ENCODE peak calls at places on chromosomes 13 and 19, in four cellular contexts. B is aorta, C is stomach, Y is lower lobe of right lung. S is an unnamed sample.

GRCh38 chr19:43316591-43317319 is 36.7 kb upstream of the CD177 start:
- DNase-seq in C (peak; percentile 60), Y (no peak), B (no peak), S (no peak)

GRCh38 chr19:48997972-48998371 is 4.3 kb downstream of the RUVBL2 start:
- DNase-seq in B (no peak), C (peak; percentile 56), Y (peak; percentile 57), S (no peak)

GRCh38 chr19:45752639-45753038 is 16.4 kb downstream of the SIX5 start:
- DNase-seq in B (no peak), Y (no peak), C (no peak), S (no peak)

GRCh38 chr13:68369739-68370138 is 1139.6 kb upstream of the PCDH9 start:
- DNase-seq in C (no peak), B (no peak), Y (no peak), S (no peak)

GRCh38 chr19:58261600-58261967 is 17.2 kb upstream of the ZNF8 start:
- DNase-seq in Y (no peak), B (no peak), C (no peak), S (no peak)

GRCh38 chr19:10206226-10206873 is 11.6 kb upstream of the DNMT1 start:
- DNase-seq in B (no peak), C (no peak), Y (peak; percentile 72), S (peak; percentile 80)

GRCh38 chr13:79581870-79582315 is 100.9 kb downstream of the NDFIP2 start:
- DNase-seq in C (no peak), Y (no peak), B (no peak), S (peak; percentile 43)

GRCh38 chr19:47111081-47111589 is 2.4 kb downstream of the ZC3H4 start:
- DNase-seq in Y (peak; percentile 59), B (no peak), C (peak; percentile 34), S (peak; percentile 44)

GRCh38 chr13:79966502-79966901 is 374.4 kb downstream of the SPRY2 start:
- DNase-seq in B (no peak), Y (no peak), C (no peak), S (no peak)

GRCh38 chr13:31242935-31243334 is 43.2 kb downstream of the B3GLCT start:
- DNase-seq in B (no peak), Y (no peak), C (no peak), S (no peak)

GRCh38 chr19:35115538-35115951 is at the start of gene FXYD3:
- DNase-seq in B (no peak), Y (no peak), C (peak; percentile 57), S (no peak)

GRCh38 chr19:21838646-21839045 is 2.7 kb upstream of the ZNF43 start:
- DNase-seq in B (no peak), C (no peak), Y (no peak), S (no peak)

GRCh38 chr19:1690570-1691307 is 38.3 kb upstream of the TCF3 start:
- DNase-seq in Y (peak; percentile 71), C (peak; percentile 59), B (peak; percentile 82), S (no peak)
- H3K4me3 ChIP-seq in Y (no peak overlapping the region), C (no peak overlapping the region), B (no peak overlapping the region), S (no peak overlapping the region)

GRCh38 chr19:50264483-50265186 is 61.2 kb downstream of the MYH14 start:
- DNase-seq in C (no peak), Y (no peak), B (no peak), S (no peak)

GRCh38 chr19:50266896-50267295 is 62.3 kb downstream of the KCNC3 start:
- DNase-seq in B (no peak), Y (no peak), C (peak; percentile 30), S (no peak)

GRCh38 chr19:50268046-50268445 is 61.1 kb downstream of the KCNC3 start:
- DNase-seq in Y (no peak), C (no peak), B (no peak), S (no peak)

GRCh38 chr19:50268501-50268900 is 60.7 kb downstream of the KCNC3 start:
- DNase-seq in C (no peak), B (no peak), Y (no peak), S (no peak)

GRCh38 chr19:50266041-50266440 is 62.6 kb downstream of the MYH14 start:
- DNase-seq in C (no peak), Y (no peak), B (no peak), S (no peak)
- H3K27ac ChIP-seq in C (no peak overlapping the region), Y (no peak overlapping the region), B (no peak overlapping the region), S (no peak overlapping the region)

GRCh38 chr19:15284896-15285295 is 47.4 kb downstream of the BRD4 start:
- DNase-seq in C (no peak), B (no peak), Y (no peak), S (no peak)
- H3K4me1 ChIP-seq in C (peaks cover 97% of the 10 kb centered on the region), B (peaks cover 25% of the 10 kb centered on the region), Y (peaks cover 100% of the 10 kb centered on the region), S (peaks cover 83% of the 10 kb centered on the region)

GRCh38 chr13:43368003-43368402 is 344.6 kb downstream of the DNAJC15 start:
- DNase-seq in Y (no peak), C (no peak), B (no peak), S (no peak)
- H3K4me3 ChIP-seq in Y (peak overlapping the region; percentile 15), C (no peak overlapping the region), B (peak overlapping the region; percentile 22), S (no peak overlapping the region)

GRCh38 chr13:113592571-113592970 is 8.0 kb downstream of the TFDP1 start:
- DNase-seq in Y (no peak), B (no peak), C (peak; percentile 5), S (no peak)
- H3K27ac ChIP-seq in Y (no peak overlapping the region), B (no peak overlapping the region), C (no peak overlapping the region), S (no peak overlapping the region)

DNA sequence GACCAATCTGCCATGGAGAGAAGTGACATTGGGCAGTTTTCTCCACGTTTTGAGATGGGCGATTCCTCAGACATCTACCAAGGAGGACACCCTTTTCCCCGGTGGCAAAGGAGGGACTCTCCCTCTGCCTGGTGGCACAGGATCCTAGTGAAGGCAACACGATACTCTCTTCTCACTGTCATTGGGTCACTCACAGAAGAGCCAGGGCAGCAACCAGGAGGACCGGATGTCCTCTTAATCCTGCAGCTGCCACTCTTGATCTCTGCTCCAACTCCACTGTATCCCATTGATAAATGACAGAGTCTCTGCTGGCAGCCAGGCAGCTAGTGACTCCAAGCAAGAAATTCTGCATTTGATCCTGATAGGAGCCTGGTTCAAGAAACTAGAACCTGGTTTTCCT is 42.2 kb downstream of the COL4A2 start:
- DNase-seq in B (no peak), Y (no peak), C (no peak), S (no peak)
- H3K4me1 ChIP-seq in B (peaks cover 3% of the 10 kb centered on the region), Y (peaks cover 49% of the 10 kb centered on the region), C (no peaks in the 10 kb centered on the region), S (peaks cover 24% of the 10 kb centered on the region)

S was measured in left lung.